ENCODE peak calls at places on chromosome 22, in five cellular contexts. D is transverse colon, T is tibial nerve, U is stomach, O is body of pancreas. X is an unnamed sample.

GRCh38 chr22:48871176-48871840 is 956.4 kb downstream of the BRD1 start:
- DNase-seq in O (no peak), U (no peak), D (no peak), T (no peak), X (no peak)

GRCh38 chr22:25068701-25069100 is 116.2 kb downstream of the KIAA1671 start:
- DNase-seq in D (no peak), U (no peak), T (no peak), O (no peak), X (no peak)

GRCh38 chr22:47631571-47632102 is 869.2 kb downstream of the TBC1D22A start:
- DNase-seq in T (no peak), O (no peak), D (no peak), U (peak), X (peak)

GRCh38 chr22:21569459-21570161 is 2.1 kb downstream of the UBE2L3 start:
- DNase-seq in O (no peak), D (no peak), U (no peak), T (no peak), X (no peak)

GRCh38 chr22:33013051-33013450 is 45.1 kb downstream of the SYN3 start:
- DNase-seq in D (no peak), O (no peak), U (no peak), T (no peak), X (no peak)

GRCh38 chr22:50525991-50526848 is 822 bp upstream of the SCO2 start:
- DNase-seq in O (peak), T (no peak), D (peak), U (peak), X (peak)

GRCh38 chr22:48836673-48837340 is 990.9 kb downstream of the BRD1 start:
- DNase-seq in D (no peak), T (no peak), U (no peak), O (no peak), X (no peak)

GRCh38 chr22:27315833-27316232 is 485.7 kb downstream of the MN1 start:
- DNase-seq in O (no peak), T (no peak), D (no peak), U (no peak), X (no peak)

GRCh38 chr22:29072193-29072978 is 449 bp upstream of the KREMEN1 start:
- DNase-seq in D (peak), T (peak), O (peak), U (peak), X (peak)

GRCh38 chr22:19815093-19815822 is 39.4 kb downstream of the GNB1L start:
- DNase-seq in T (no peak), O (no peak), D (no peak), U (peak), X (no peak)

GRCh38 chr22:49934891-49935557 is 16.6 kb downstream of the CRELD2 start:
- DNase-seq in O (peak), D (peak), T (peak), U (peak), X (no peak)

GRCh38 chr22:24589518-24590030 is 3.3 kb downstream of the LRRC75B start:
- DNase-seq in O (no peak), T (no peak), U (no peak), D (no peak), X (no peak)

GRCh38 chr22:29044657-29045176 is 16.9 kb downstream of the C22orf31 start:
- DNase-seq in T (no peak), U (no peak), D (no peak), O (peak), X (peak)

GRCh38 chr22:33803371-33803770 is 116.9 kb downstream of the LARGE1 start:
- DNase-seq in U (no peak), T (no peak), D (no peak), O (peak), X (peak)

GRCh38 chr22:26847816-26848215 is 190.4 kb downstream of the MIAT start:
- DNase-seq in T (no peak), U (no peak), D (no peak), O (no peak), X (no peak)

GRCh38 chr22:29951675-29952413 is 68.9 kb downstream of the MTMR3 start:
- DNase-seq in T (no peak), O (no peak), U (no peak), D (no peak), X (no peak)

GRCh38 chr22:33492210-33492651 is 428.0 kb downstream of the LARGE1 start:
- DNase-seq in U (peak), D (no peak), T (no peak), O (no peak), X (no peak)

GRCh38 chr22:30026751-30027150 is 53.5 kb upstream of the HORMAD2 start:
- DNase-seq in U (no peak), O (no peak), T (no peak), D (no peak), X (no peak)

GRCh38 chr22:50522208-50522805 is 3.1 kb downstream of the SCO2 start:
- DNase-seq in D (no peak), T (no peak), U (no peak), O (no peak), X (no peak)

GRCh38 chr22:31343235-31344191 is 2.6 kb downstream of the PATZ1 start:
- DNase-seq in U (peak), O (peak), T (no peak), D (peak), X (no peak)

GRCh38 chr22:32042924-32043323 is at the start of gene SLC5A1:
- DNase-seq in D (peak), O (peak), T (no peak), U (peak), X (no peak)

GRCh38 chr22:25582946-25583345 is 18.5 kb downstream of the GRK3 start:
- DNase-seq in D (no peak), T (no peak), U (no peak), O (no peak), X (no peak)

GRCh38 chr22:29215012-29215860 is 9.5 kb downstream of the EMID1 start:
- DNase-seq in O (no peak), T (no peak), U (no peak), D (no peak), X (no peak)

GRCh38 chr22:49948958-49949913 is 11.3 kb upstream of the PIM3 start:
- DNase-seq in D (peak), U (peak), O (peak), T (no peak), X (no peak)

GRCh38 chr22:50435701-50436115 is 39.1 kb downstream of the SBF1 start:
- DNase-seq in T (no peak), O (no peak), D (no peak), U (no peak), X (no peak)

GRCh38 chr22:25797891-25798290 is 55.9 kb downstream of the MYO18B start:
- DNase-seq in O (no peak), T (no peak), U (no peak), D (no peak), X (no peak)

GRCh38 chr22:34902335-34902734 is 163.6 kb upstream of the ISX start:
- DNase-seq in U (no peak), T (no peak), D (no peak), O (no peak), X (no peak)

GRCh38 chr22:48261706-48262105 is 1499.3 kb downstream of the TBC1D22A start:
- DNase-seq in O (no peak), T (no peak), U (no peak), D (no peak), X (no peak)

GRCh38 chr22:48577014-48577690 is 1250.5 kb downstream of the BRD1 start:
- DNase-seq in T (no peak), O (no peak), U (no peak), D (no peak), X (no peak)

GRCh38 chr22:48948575-48949170 is 879.0 kb downstream of the BRD1 start:
- DNase-seq in U (peak), T (no peak), O (no peak), D (no peak), X (no peak)

GRCh38 chr22:37559521-37559900 is 769 bp upstream of the CDC42EP1 start:
- DNase-seq in U (no peak), D (no peak), O (no peak), T (no peak), X (no peak)

GRCh38 chr22:26590525-26590858 is 560 bp upstream of the TPST2 start:
- DNase-seq in U (no peak), D (no peak), O (peak), T (no peak), X (no peak)

GRCh38 chr22:22928666-22929380 is 41.2 kb downstream of the IGLL5 start:
- DNase-seq in D (peak), U (peak), O (peak), T (no peak), X (peak)
- TF ChIP-seq POLR2A in D (no peak), U (no peak), O (no peak), T (no peak), X (no peak)

DNA sequence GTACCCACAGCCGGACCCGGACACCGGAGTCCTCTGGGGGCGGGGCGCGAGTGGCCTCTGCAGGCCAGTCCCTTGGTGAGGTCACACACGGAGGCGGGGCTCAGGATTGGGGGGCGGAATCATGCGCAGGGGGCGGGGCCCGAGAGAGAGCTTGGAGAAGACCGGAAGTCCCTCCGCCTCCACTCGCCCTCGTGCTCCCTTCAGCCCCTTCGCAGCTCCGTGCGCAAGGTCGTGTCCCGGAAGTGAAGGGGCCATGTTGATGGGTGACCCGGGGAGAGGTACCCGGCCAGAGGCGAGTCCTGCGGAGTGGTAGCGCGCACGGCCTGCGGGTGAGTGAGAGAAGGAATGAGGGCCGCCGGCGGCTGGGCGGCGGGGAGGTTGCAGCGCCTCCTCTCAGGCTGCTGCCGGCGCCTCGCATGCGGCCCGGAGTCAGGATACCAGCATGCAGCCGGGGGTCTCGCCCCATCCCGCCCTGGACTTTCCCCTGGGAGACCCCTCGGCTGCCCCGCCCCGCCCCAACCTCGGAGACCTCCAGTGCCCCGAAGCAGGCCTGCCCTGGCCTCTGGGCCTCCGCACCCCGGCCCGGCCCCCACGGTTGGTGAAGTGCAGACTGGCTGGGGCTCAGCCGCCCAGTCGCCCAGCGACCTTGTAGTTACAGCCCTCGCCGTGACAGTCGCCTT is at the start of gene MIEF1:
- DNase-seq in D (peak), T (peak), U (peak), O (peak), X (peak)
- TF ChIP-seq POLR2A in D (peak), T (no peak), U (no peak), O (no peak), X (peak)

DNA sequence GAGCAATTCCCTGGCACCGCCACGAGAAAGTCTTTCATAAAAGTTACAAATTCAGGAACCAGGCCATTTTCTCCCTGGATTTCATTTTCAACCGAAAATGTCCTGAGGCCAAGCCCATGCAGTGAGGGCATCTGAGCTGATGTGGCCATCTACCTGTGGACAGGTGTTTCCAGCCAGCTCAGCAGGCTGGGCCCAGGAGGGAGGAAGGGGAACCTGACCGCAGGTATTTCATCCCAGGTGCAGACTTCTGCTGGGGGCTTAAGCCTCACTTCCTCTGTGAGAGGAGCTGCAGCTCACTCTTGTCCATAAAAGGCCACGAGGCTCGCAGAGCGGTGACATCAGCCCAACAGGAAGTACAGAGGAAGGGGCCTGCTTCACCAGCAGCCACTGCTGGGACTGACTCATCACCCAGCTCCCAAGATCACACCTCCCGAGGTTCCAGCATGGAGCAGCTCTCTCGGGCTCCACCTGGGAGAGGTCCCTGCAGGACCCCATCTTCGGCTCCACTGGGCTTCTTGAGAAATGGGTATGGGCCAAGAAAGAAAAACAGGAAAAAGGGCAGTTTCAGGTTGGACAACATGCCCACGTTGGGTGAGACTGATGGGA is 56.4 kb downstream of the MYH9 start:
- DNase-seq in O (peak), U (peak), D (peak), T (no peak), X (no peak)
- TF ChIP-seq POLR2A in O (peak), U (no peak), D (peak), T (peak), X (no peak)

GRCh38 chr22:39254789-39255298 is 10.1 kb upstream of the PDGFB start:
- DNase-seq in T (no peak), D (no peak), O (no peak), U (no peak), X (peak)
- TF ChIP-seq POLR2A in T (no peak), D (no peak), O (no peak), U (no peak), X (no peak)

GRCh38 chr22:40346178-40347064 is at the start of gene ADSL:
- DNase-seq in O (peak), T (peak), D (peak), U (peak), X (peak)
- TF ChIP-seq POLR2A in O (peak), T (peak), D (peak), U (no peak), X (peak)

GRCh38 chr22:36330655-36331305 is 57.0 kb downstream of the MYH9 start:
- DNase-seq in D (no peak), O (peak), T (no peak), U (no peak), X (no peak)
- TF ChIP-seq POLR2A in D (no peak), O (no peak), T (no peak), U (no peak), X (no peak)

GRCh38 chr22:45482169-45482568 is 20.5 kb upstream of the FBLN1 start:
- DNase-seq in D (no peak), T (no peak), U (no peak), O (no peak), X (no peak)

GRCh38 chr22:45485271-45485670 is 17.4 kb upstream of the FBLN1 start:
- DNase-seq in T (no peak), O (no peak), U (no peak), D (no peak), X (no peak)

GRCh38 chr22:45483918-45484499 is 18.7 kb upstream of the FBLN1 start:
- DNase-seq in U (no peak), D (no peak), O (no peak), T (no peak), X (no peak)

GRCh38 chr22:45483319-45483718 is 19.4 kb upstream of the FBLN1 start:
- DNase-seq in U (no peak), T (no peak), O (no peak), D (no peak), X (no peak)

GRCh38 chr22:45484742-45485141 is 17.9 kb upstream of the FBLN1 start:
- DNase-seq in U (no peak), D (no peak), O (no peak), T (no peak), X (no peak)
- TF ChIP-seq POLR2A in U (no peak), D (no peak), O (no peak), T (no peak), X (no peak)

GRCh38 chr22:46626356-46626755 is 6.2 kb downstream of the GRAMD4 start:
- DNase-seq in D (no peak), O (no peak), T (no peak), U (no peak), X (no peak)

GRCh38 chr22:46625843-46626349 is 5.7 kb downstream of the GRAMD4 start:
- DNase-seq in T (no peak), D (no peak), O (no peak), U (no peak), X (no peak)

GRCh38 chr22:46628756-46629155 is 8.6 kb downstream of the GRAMD4 start:
- DNase-seq in O (no peak), D (no peak), U (no peak), T (no peak), X (no peak)

GRCh38 chr22:46627806-46628482 is 7.8 kb downstream of the GRAMD4 start:
- DNase-seq in O (no peak), U (no peak), T (no peak), D (no peak), X (no peak)

DNA sequence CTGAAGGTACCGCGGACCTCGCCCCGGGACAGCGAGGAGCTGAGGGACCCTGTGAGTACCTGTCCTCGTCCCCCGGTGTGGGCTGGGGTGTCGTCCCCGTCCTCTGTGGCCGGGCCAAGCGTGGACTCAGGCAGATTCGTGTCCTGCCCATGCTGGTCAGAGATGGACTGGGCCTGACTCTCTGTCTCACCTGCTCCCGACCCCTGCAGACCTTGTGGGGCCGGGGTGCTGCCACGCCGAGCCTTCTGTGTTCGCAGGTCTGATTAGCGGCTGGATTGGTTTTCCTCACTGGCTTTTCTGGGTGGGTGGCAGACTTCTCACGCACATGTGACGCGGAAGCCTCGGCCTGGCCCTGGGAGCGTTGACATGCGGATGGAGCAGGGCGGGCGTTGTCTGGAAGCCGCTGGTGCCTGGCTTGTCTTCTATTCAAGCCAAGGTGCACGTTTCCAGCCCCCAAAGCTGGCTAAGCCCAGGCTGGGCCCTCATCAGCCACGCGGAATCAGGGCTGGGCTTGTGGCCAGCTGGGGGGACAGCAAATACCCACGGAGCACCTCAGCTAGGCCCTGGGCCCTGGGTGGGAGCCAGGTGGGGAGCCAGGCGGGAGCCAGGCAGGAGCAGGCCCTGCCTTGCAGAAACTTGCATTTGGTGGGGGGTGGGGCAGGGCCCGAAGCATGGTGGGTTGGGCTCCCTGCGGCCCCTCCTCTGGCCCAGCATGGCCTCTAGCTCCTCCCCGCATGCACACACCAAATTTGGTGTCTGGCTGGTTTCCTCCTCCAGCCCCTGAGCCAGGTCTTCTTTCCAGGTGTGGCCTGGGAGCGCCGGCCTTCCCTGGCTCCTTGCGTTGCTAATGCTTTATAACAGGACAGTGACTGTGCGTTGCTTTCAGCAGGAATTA is 7.0 kb downstream of the GRAMD4 start:
- DNase-seq in T (no peak), D (no peak), U (no peak), O (no peak), X (no peak)
- TF ChIP-seq POLR2A in T (no peak), D (no peak), U (no peak), O (no peak), X (no peak)

DNA sequence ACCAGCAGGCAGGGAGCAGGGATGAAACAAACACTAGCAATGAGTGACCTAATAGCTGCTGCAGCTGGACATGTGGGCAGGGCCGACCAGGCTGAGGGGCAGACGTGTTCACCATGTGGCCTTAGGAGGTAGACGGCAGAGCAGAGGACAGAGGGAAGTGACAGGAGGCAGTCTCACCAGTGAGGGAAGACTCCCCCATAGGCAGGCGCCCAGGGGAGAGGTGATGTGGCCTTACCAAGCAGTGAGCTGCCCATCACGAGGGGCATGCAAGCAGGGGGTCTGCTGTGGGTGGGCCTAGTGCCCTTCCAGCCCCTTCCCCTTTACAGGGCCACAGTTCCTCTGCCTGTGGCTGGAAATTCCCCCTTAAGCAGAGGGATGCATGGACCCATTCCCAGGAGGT is 67.5 kb downstream of the MPPED1 start:
- DNase-seq in D (no peak), U (no peak), T (no peak), O (no peak), X (no peak)
- TF ChIP-seq POLR2A in D (no peak), U (no peak), T (no peak), O (no peak), X (no peak)

X was measured in H54.